ENCODE peak calls at places on chromosomes 13 and 19, in four cellular contexts. One of them, this sample, is unnamed.

GRCh38 chr19:51365211-51366049 is 758 bp downstream of the ETFB start:
- DNase-seq in MCF 10A: peak
- DNase-seq in GM03348: peak
- DNase-seq in IMR-90: peak
- DNase-seq in this sample: peak

GRCh38 chr19:47035495-47036232 is 12.8 kb downstream of the TMEM160 start:
- DNase-seq in IMR-90: peak
- DNase-seq in GM03348: peak
- DNase-seq in MCF 10A: peak
- DNase-seq in this sample: peak

GRCh38 chr13:51589793-51590192 is 5.5 kb downstream of the WDFY2 start:
- DNase-seq in MCF 10A: no peak
- DNase-seq in GM03348: no peak
- DNase-seq in IMR-90: no peak
- DNase-seq in this sample: no peak

GRCh38 chr13:59086147-59086546 is 1077.6 kb downstream of the DIAPH3 start:
- DNase-seq in IMR-90: peak
- DNase-seq in GM03348: no peak
- DNase-seq in MCF 10A: peak
- DNase-seq in this sample: peak

GRCh38 chr13:30868806-30869470 is 37.1 kb upstream of the MEDAG start:
- DNase-seq in GM03348: no peak
- DNase-seq in IMR-90: peak
- DNase-seq in MCF 10A: no peak
- DNase-seq in this sample: no peak

GRCh38 chr13:34913040-34913439 is 29.0 kb upstream of the NBEA start:
- DNase-seq in IMR-90: no peak
- DNase-seq in GM03348: peak
- DNase-seq in MCF 10A: peak
- DNase-seq in this sample: no peak

GRCh38 chr19:50607874-50608785 is 31.6 kb downstream of the SYT3 start:
- DNase-seq in IMR-90: peak
- DNase-seq in MCF 10A: no peak
- DNase-seq in GM03348: peak
- DNase-seq in this sample: peak

GRCh38 chr19:39969266-39969665 is 1.7 kb upstream of the PSMC4 start:
- DNase-seq in IMR-90: peak
- DNase-seq in MCF 10A: peak
- DNase-seq in GM03348: no peak
- DNase-seq in this sample: peak

GRCh38 chr19:19064811-19065745 is 1.3 kb downstream of the SLC25A42 start:
- DNase-seq in IMR-90: no peak
- DNase-seq in GM03348: peak
- DNase-seq in MCF 10A: no peak
- DNase-seq in this sample: no peak

GRCh38 chr19:5826531-5827341 is 12.8 kb downstream of the FUT6 start:
- DNase-seq in MCF 10A: peak
- DNase-seq in IMR-90: no peak
- DNase-seq in GM03348: no peak
- DNase-seq in this sample: no peak

GRCh38 chr19:33665776-33666175 is 44.0 kb downstream of the CHST8 start:
- DNase-seq in IMR-90: no peak
- DNase-seq in GM03348: no peak
- DNase-seq in MCF 10A: no peak
- DNase-seq in this sample: no peak

GRCh38 chr19:9865732-9866627 is 30.9 kb downstream of the PIN1 start:
- DNase-seq in MCF 10A: no peak
- DNase-seq in GM03348: no peak
- DNase-seq in IMR-90: no peak
- DNase-seq in this sample: no peak

GRCh38 chr19:17751103-17751911 is at the start of gene FCHO1:
- DNase-seq in IMR-90: no peak
- DNase-seq in MCF 10A: no peak
- DNase-seq in GM03348: no peak
- DNase-seq in this sample: no peak

GRCh38 chr13:84339456-84339855 is 457.2 kb upstream of the SLITRK1 start:
- DNase-seq in MCF 10A: no peak
- DNase-seq in GM03348: no peak
- DNase-seq in IMR-90: no peak
- DNase-seq in this sample: no peak

GRCh38 chr13:93552596-93552995 is 326.0 kb downstream of the GPC6 start:
- DNase-seq in IMR-90: no peak
- DNase-seq in GM03348: no peak
- DNase-seq in MCF 10A: no peak
- DNase-seq in this sample: no peak

GRCh38 chr13:74969419-74969818 is 512.5 kb downstream of the TBC1D4 start:
- DNase-seq in MCF 10A: no peak
- DNase-seq in IMR-90: no peak
- DNase-seq in GM03348: no peak
- DNase-seq in this sample: no peak

GRCh38 chr13:29505950-29506349 is 89.5 kb downstream of the SLC7A1 start:
- DNase-seq in MCF 10A: no peak
- DNase-seq in IMR-90: no peak
- DNase-seq in GM03348: no peak
- DNase-seq in this sample: no peak

GRCh38 chr19:49301165-49301865 is 23.7 kb downstream of the SLC6A16 start:
- DNase-seq in IMR-90: peak
- DNase-seq in MCF 10A: peak
- DNase-seq in GM03348: peak
- DNase-seq in this sample: peak

GRCh38 chr13:75908137-75908536 is 272.0 kb downstream of the LMO7 start:
- DNase-seq in IMR-90: no peak
- DNase-seq in GM03348: peak
- DNase-seq in MCF 10A: peak
- DNase-seq in this sample: no peak

GRCh38 chr19:33953023-33953422 is 156.4 kb downstream of the KCTD15 start:
- DNase-seq in GM03348: no peak
- DNase-seq in IMR-90: no peak
- DNase-seq in MCF 10A: no peak
- DNase-seq in this sample: no peak

GRCh38 chr19:46520616-46521015 is 24.9 kb upstream of the PNMA8B start:
- DNase-seq in MCF 10A: no peak
- DNase-seq in IMR-90: no peak
- DNase-seq in GM03348: no peak
- DNase-seq in this sample: no peak

GRCh38 chr19:55738302-55738701 is at the start of gene NLRP9:
- DNase-seq in IMR-90: no peak
- DNase-seq in MCF 10A: no peak
- DNase-seq in GM03348: no peak
- DNase-seq in this sample: no peak

GRCh38 chr13:50334092-50334778 is 319.0 kb downstream of the KCNRG start:
- DNase-seq in IMR-90: no peak
- DNase-seq in MCF 10A: no peak
- DNase-seq in GM03348: no peak
- DNase-seq in this sample: no peak

GRCh38 chr13:59337070-59337469 is 826.7 kb downstream of the DIAPH3 start:
- DNase-seq in GM03348: no peak
- DNase-seq in IMR-90: no peak
- DNase-seq in MCF 10A: no peak
- DNase-seq in this sample: no peak

GRCh38 chr19:6743714-6744380 is 4.4 kb downstream of the TRIP10 start:
- DNase-seq in GM03348: no peak
- DNase-seq in MCF 10A: peak
- DNase-seq in IMR-90: peak
- DNase-seq in this sample: no peak

GRCh38 chr19:15123031-15123890 is 16.1 kb downstream of the SYDE1 start:
- DNase-seq in GM03348: no peak
- DNase-seq in MCF 10A: no peak
- DNase-seq in IMR-90: no peak
- DNase-seq in this sample: no peak

GRCh38 chr13:90445179-90445578 is 902.3 kb upstream of the MIR17HG start:
- DNase-seq in GM03348: peak
- DNase-seq in IMR-90: peak
- DNase-seq in MCF 10A: peak
- DNase-seq in this sample: peak

GRCh38 chr13:43487885-43488284 is 298.9 kb downstream of the ENOX1 start:
- DNase-seq in GM03348: no peak
- DNase-seq in IMR-90: no peak
- DNase-seq in MCF 10A: no peak
- DNase-seq in this sample: no peak

GRCh38 chr13:108345016-108345415 is 75.5 kb downstream of the TNFSF13B start:
- DNase-seq in IMR-90: no peak
- DNase-seq in GM03348: no peak
- DNase-seq in MCF 10A: no peak
- DNase-seq in this sample: no peak

GRCh38 chr13:87884874-87885273 is 213.7 kb downstream of the SLITRK5 start:
- DNase-seq in IMR-90: peak
- DNase-seq in GM03348: no peak
- DNase-seq in MCF 10A: peak
- DNase-seq in this sample: no peak

GRCh38 chr13:27034678-27035111 is 136.9 kb downstream of the USP12 start:
- DNase-seq in GM03348: peak
- DNase-seq in IMR-90: no peak
- DNase-seq in MCF 10A: no peak
- DNase-seq in this sample: no peak

GRCh38 chr13:46908511-46908910 is 11.7 kb upstream of the HTR2A start:
- DNase-seq in MCF 10A: no peak
- DNase-seq in GM03348: peak
- DNase-seq in IMR-90: peak
- DNase-seq in this sample: peak

GRCh38 chr19:49071860-49072547 is 495 bp downstream of the KCNA7 start:
- DNase-seq in GM03348: no peak
- DNase-seq in IMR-90: no peak
- DNase-seq in MCF 10A: no peak
- DNase-seq in this sample: no peak